ENCODE peak calls at places on chromosome 5, in nine cellular contexts. A is IMR-90, B is thyroid gland, J is Peyer's patch, E is lung, P is ovary, D is choroid plexus epithelial cell, S is AG04450, I is astrocyte of the spinal cord. G is an unnamed sample.
A peak's percentile ranks its signal among the peaks of the same experiment; 100 is the strongest.

GRCh38 chr5:175606409-175606808 is 51.5 kb upstream of the HRH2 start:
- DNase-seq in E (no peak), B (no peak), D (no peak), P (no peak), S (no peak), I (no peak), A (no peak), J (no peak), G (no peak)

GRCh38 chr5:57207681-57208080 is 33.8 kb downstream of the GPBP1 start:
- DNase-seq in D (no peak), E (no peak), I (no peak), P (no peak), J (no peak), B (peak; percentile 16), S (no peak), A (no peak), G (no peak)

GRCh38 chr5:179139936-179140235 is 79.7 kb downstream of the ZNF354C start:
- DNase-seq in P (no peak), J (no peak), E (no peak), S (no peak), B (no peak), D (no peak), A (no peak), I (no peak), G (no peak)

GRCh38 chr5:167643616-167644015 is 647.8 kb upstream of the WWC1 start:
- DNase-seq in B (no peak), J (no peak), E (no peak), I (no peak), D (peak; percentile 61), P (no peak), A (no peak), S (no peak), G (peak; percentile 38)

GRCh38 chr5:39186722-39187539 is 32.4 kb downstream of the FYB1 start:
- DNase-seq in E (no peak), B (no peak), J (no peak), D (no peak), S (no peak), I (no peak), A (no peak), P (no peak), G (no peak)

GRCh38 chr5:168076561-168076991 is 214.9 kb upstream of the WWC1 start:
- DNase-seq in S (peak; percentile 1), P (no peak), A (peak; percentile 13), I (peak; percentile 40), E (no peak), J (no peak), D (peak; percentile 56), B (peak; percentile 36), G (peak; percentile 17)

GRCh38 chr5:142143878-142144277 is 35.3 kb downstream of the NDFIP1 start:
- DNase-seq in A (peak; percentile 58), D (peak; percentile 81), J (no peak), I (peak; percentile 36), S (peak; percentile 18), B (no peak), P (no peak), E (no peak), G (peak; percentile 55)

GRCh38 chr5:145925353-145925752 is 11.0 kb upstream of the SH3RF2 start:
- DNase-seq in D (peak; percentile 86), P (no peak), J (no peak), E (no peak), I (peak; percentile 82), S (peak; percentile 51), B (no peak), A (peak; percentile 86), G (peak; percentile 83)

GRCh38 chr5:150114773-150115408 is 28.5 kb upstream of the CSF1R start:
- DNase-seq in D (no peak), P (no peak), E (no peak), S (no peak), A (no peak), B (no peak), I (no peak), J (no peak), G (no peak)

GRCh38 chr5:55626805-55627204 is 85.3 kb downstream of the SLC38A9 start:
- DNase-seq in B (no peak), J (no peak), S (no peak), I (no peak), E (no peak), P (no peak), D (no peak), A (peak; percentile 30), G (no peak)
- H3K4me3 ChIP-seq in B (no peak overlapping the region), J (no peak overlapping the region), S (no peak overlapping the region), I (no peak overlapping the region), E (no peak overlapping the region), P (no peak overlapping the region), D (no peak overlapping the region), A (no peak overlapping the region), G (no peak overlapping the region)

GRCh38 chr5:77218263-77218662 is 7.8 kb downstream of the PDE8B start:
- DNase-seq in E (no peak), D (peak; percentile 35), B (no peak), P (no peak), I (no peak), J (no peak), A (no peak), S (no peak), G (peak; percentile 9)
- TF ChIP-seq CTCF in E (no peak), D (peak; percentile 55), B (peak; percentile 18), P (no peak), I (peak; percentile 37), J (no peak), A (no peak), S (peak; percentile 32), G (peak; percentile 44)

GRCh38 chr5:55989860-55990259 is 4.9 kb downstream of the IL6ST start:
- DNase-seq in J (no peak), S (no peak), P (no peak), D (peak; percentile 14), E (no peak), B (no peak), I (no peak), A (no peak), G (no peak)
- H3K4me3 ChIP-seq in J (peak overlapping the region; percentile 0), S (peak overlapping the region; percentile 23), P (no peak overlapping the region), D (peak overlapping the region; percentile 4), E (no peak overlapping the region), B (no peak overlapping the region), I (no peak overlapping the region), A (no peak overlapping the region), G (no peak overlapping the region)

GRCh38 chr5:10602031-10602806 is 38.3 kb downstream of the ANKRD33B start:
- DNase-seq in S (no peak), P (no peak), I (no peak), B (no peak), E (no peak), D (no peak), J (no peak), A (no peak), G (no peak)

GRCh38 chr5:10599113-10599512 is 35.2 kb downstream of the ANKRD33B start:
- DNase-seq in A (no peak), P (no peak), J (no peak), I (no peak), S (no peak), B (no peak), D (no peak), E (no peak), G (no peak)

GRCh38 chr5:10601246-10602030 is 37.6 kb downstream of the ANKRD33B start:
- DNase-seq in E (peak; percentile 61), B (peak; percentile 81), A (peak; percentile 91), P (peak; percentile 91), S (peak; percentile 61), I (peak; percentile 92), J (peak; percentile 75), D (peak; percentile 88), G (peak; percentile 97)

GRCh38 chr5:10599828-10600227 is 36.0 kb downstream of the ANKRD33B start:
- DNase-seq in S (no peak), D (peak; percentile 75), P (no peak), J (no peak), B (no peak), E (no peak), A (peak; percentile 78), I (peak; percentile 59), G (peak; percentile 89)

GRCh38 chr5:10600629-10601245 is 36.9 kb downstream of the ANKRD33B start:
- DNase-seq in B (no peak), A (no peak), I (peak; percentile 14), J (no peak), E (no peak), D (no peak), P (no peak), S (no peak), G (peak; percentile 77)
- TF ChIP-seq CTCF in B (no peak), A (no peak), I (no peak), J (no peak), E (no peak), D (no peak), P (no peak), S (no peak), G (no peak)

GRCh38 chr5:10384483-10384882 is 31.0 kb downstream of the MARCHF6 start:
- DNase-seq in I (no peak), D (no peak), A (peak; percentile 13), S (no peak), B (no peak), P (no peak), J (no peak), E (no peak), G (no peak)
- H3K4me3 ChIP-seq in I (no peak overlapping the region), D (no peak overlapping the region), A (no peak overlapping the region), S (no peak overlapping the region), B (no peak overlapping the region), P (no peak overlapping the region), J (no peak overlapping the region), E (no peak overlapping the region), G (no peak overlapping the region)

DNA sequence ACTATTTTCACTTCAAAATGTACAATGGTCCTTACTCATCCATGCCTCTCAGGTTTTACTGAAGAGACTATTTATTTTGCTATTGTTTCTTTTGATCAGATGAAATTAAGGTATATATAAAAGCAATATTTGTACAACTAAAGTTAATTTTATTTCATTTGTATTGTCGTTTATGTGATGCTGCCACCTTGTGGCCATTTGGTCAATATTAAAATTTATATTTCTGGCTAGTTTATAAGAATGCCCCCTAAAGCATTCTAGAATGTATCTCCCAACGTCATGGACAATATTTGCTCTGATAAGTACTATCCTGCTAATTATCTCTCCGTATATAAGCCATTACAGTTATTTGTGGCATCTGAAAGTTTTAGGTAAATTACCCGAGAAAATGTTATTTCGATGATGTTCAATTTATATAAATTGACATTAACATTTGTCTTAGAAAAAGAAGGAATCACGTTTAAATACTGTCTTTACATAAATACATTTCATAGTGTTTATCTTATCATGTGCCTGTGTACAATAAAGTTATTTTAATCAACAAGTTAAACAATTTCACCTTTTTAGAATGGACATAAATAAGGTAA is 680.0 kb downstream of the TAF11L14 start:
- DNase-seq in B (no peak), A (peak; percentile 20), E (no peak), I (peak; percentile 32), J (no peak), P (no peak), D (peak; percentile 54), S (no peak), G (peak; percentile 41)
- TF ChIP-seq CTCF in B (peak; percentile 42), A (peak; percentile 48), E (peak; percentile 6), I (peak; percentile 36), J (peak; percentile 37), P (no peak), D (peak; percentile 41), S (peak; percentile 49), G (peak; percentile 41)

G was measured in epithelial cell of esophagus.